ENCODE peak calls at places on chromosomes 4 and X, in eight cellular contexts. W, M, O, J, Q, V, C and G are unnamed samples.

GRCh38 chr4:168652818-168653217 is 156.0 kb downstream of the PALLD start:
- DNase-seq in Q (no peak), M (no peak), C (no peak), V (no peak), O (no peak), J (no peak), W (no peak), G (no peak)

GRCh38 chr4:38728651-38729141 is 54.1 kb downstream of the TLR10 start:
- DNase-seq in O (peak; percentile 67), C (no peak), W (peak; percentile 12), Q (no peak), J (no peak), M (peak; percentile 8), V (no peak), G (peak; percentile 42)

GRCh38 chr4:7335363-7336066 is 99.2 kb downstream of the PSAPL1 start:
- DNase-seq in W (no peak), C (peak; percentile 81), V (no peak), J (peak; percentile 21), Q (peak; percentile 39), M (no peak), O (peak; percentile 50), G (peak; percentile 58)

GRCh38 chrX:111264397-111264796 is 5.9 kb downstream of the CAPN6 start:
- DNase-seq in J (no peak), V (no peak), W (no peak), M (no peak), C (no peak), Q (no peak), O (peak; percentile 10), G (no peak)

GRCh38 chrX:107508925-107509324 is 59.5 kb downstream of the FRMPD3 start:
- DNase-seq in C (no peak), J (no peak), V (no peak), O (no peak), M (no peak), W (no peak), Q (no peak), G (no peak)

GRCh38 chr4:141339386-141339785 is 118.7 kb downstream of the ZNF330 start:
- DNase-seq in M (no peak), Q (no peak), J (no peak), O (no peak), V (no peak), C (no peak), W (no peak), G (no peak)

GRCh38 chr4:102217775-102218174 is 127.5 kb downstream of the SLC39A8 start:
- DNase-seq in W (no peak), M (no peak), Q (no peak), C (no peak), O (no peak), V (no peak), J (no peak), G (peak; percentile 17)

GRCh38 chr4:41883988-41884737 is 51.1 kb upstream of the TMEM33 start:
- DNase-seq in J (no peak), V (no peak), W (no peak), O (peak; percentile 55), C (no peak), M (no peak), Q (no peak), G (peak; percentile 28)

GRCh38 chrX:68139791-68140190 is 293.5 kb downstream of the OPHN1 start:
- DNase-seq in J (no peak), Q (no peak), C (no peak), M (peak; percentile 8), V (no peak), W (no peak), O (no peak), G (no peak)

GRCh38 chr4:81607947-81608346 is 136.2 kb upstream of the RASGEF1B start:
- DNase-seq in J (no peak), V (no peak), C (no peak), W (no peak), M (no peak), Q (no peak), O (no peak), G (peak; percentile 33)

GRCh38 chrX:135688137-135688536 is 25.3 kb upstream of the CT45A1 start:
- DNase-seq in Q (peak; percentile 5), V (no peak), W (no peak), C (no peak), J (no peak), O (no peak), M (no peak), G (no peak)

GRCh38 chr4:122798101-122798500 is 28.5 kb upstream of the FGF2 start:
- DNase-seq in V (no peak), M (peak; percentile 92), Q (peak; percentile 54), J (no peak), W (peak; percentile 56), C (no peak), O (peak; percentile 81), G (peak; percentile 90)

GRCh38 chr4:100372432-100372831 is 145.4 kb downstream of the EMCN start:
- DNase-seq in M (no peak), J (no peak), O (no peak), W (no peak), C (peak; percentile 3), Q (no peak), V (no peak), G (peak; percentile 25)

GRCh38 chrX:153685751-153686676 is 1.7 kb upstream of the SLC6A8 start:
- DNase-seq in V (no peak), Q (no peak), W (no peak), C (no peak), O (no peak), M (no peak), J (no peak), G (no peak)

GRCh38 chr4:112085156-112086035 is 59.9 kb upstream of the FAM241A start:
- DNase-seq in C (no peak), J (no peak), O (no peak), V (no peak), Q (no peak), W (no peak), M (no peak), G (no peak)

GRCh38 chr4:147182041-147182440 is 236.4 kb upstream of the TTC29 start:
- DNase-seq in Q (no peak), W (no peak), J (no peak), C (no peak), V (no peak), M (peak; percentile 31), O (no peak), G (no peak)